ENCODE peak calls at places on chromosomes 7 and 10, in four cellular contexts. L is HCT116, R is K562, U is HepG2. M is an unnamed sample.

GRCh38 chr7:24401628-24402593 is 117.9 kb downstream of the NPY start:
- DNase-seq in L (peak; percentile 28), U (peak; percentile 31), R (peak; percentile 15), M (peak; percentile 33)

GRCh38 chr7:3037259-3037658 is 6.4 kb downstream of the CARD11 start:
- DNase-seq in R (no peak), U (no peak), L (no peak), M (no peak)

GRCh38 chr10:23408330-23408976 is 30.4 kb upstream of the OTUD1 start:
- DNase-seq in U (no peak), L (no peak), R (no peak), M (no peak)

GRCh38 chr7:94701555-94701973 is 45.6 kb upstream of the SGCE start:
- DNase-seq in R (no peak), L (peak; percentile 28), U (peak; percentile 99), M (no peak)

GRCh38 chr10:122660696-122661095 is 39.0 kb downstream of the C10orf120 start:
- DNase-seq in R (no peak), U (no peak), L (no peak), M (no peak)

GRCh38 chr10:15486404-15486803 is 115.3 kb upstream of the FAM171A1 start:
- DNase-seq in U (no peak), R (no peak), L (no peak), M (no peak)

GRCh38 chr7:11742496-11742895 is 89.5 kb downstream of the THSD7A start:
- DNase-seq in R (no peak), L (peak; percentile 7), U (no peak), M (no peak)

GRCh38 chr10:110346914-110347313 is 42.2 kb upstream of the SMNDC1 start:
- DNase-seq in L (no peak), R (no peak), U (no peak), M (no peak)

GRCh38 chr7:104934665-104935064 is 79.3 kb upstream of the KMT2E start:
- DNase-seq in U (no peak), L (no peak), R (no peak), M (no peak)

GRCh38 chr10:5035356-5035755 is 31.7 kb upstream of the AKR1C2 start:
- DNase-seq in R (no peak), L (no peak), U (no peak), M (no peak)

GRCh38 chr10:96339956-96340904 is 18.6 kb downstream of the OPALIN start:
- DNase-seq in U (peak; percentile 47), L (peak; percentile 53), R (peak; percentile 44), M (peak; percentile 20)

GRCh38 chr10:97714401-97715258 is 1.1 kb downstream of the MARVELD1 start:
- DNase-seq in R (peak; percentile 31), U (no peak), L (no peak), M (no peak)

GRCh38 chr7:158016171-158017087 is 571.2 kb downstream of the PTPRN2 start:
- DNase-seq in U (no peak), L (no peak), R (no peak), M (no peak)

GRCh38 chr10:90347239-90347638 is 510.6 kb downstream of the HTR7 start:
- DNase-seq in R (no peak), L (no peak), U (no peak), M (no peak)

GRCh38 chr7:130429019-130429418 is 11.8 kb downstream of the CEP41 start:
- DNase-seq in U (no peak), R (no peak), L (no peak), M (no peak)

GRCh38 chr7:44767912-44768662 is 19.4 kb downstream of the ZMIZ2 start:
- DNase-seq in R (peak; percentile 61), L (no peak), U (no peak), M (no peak)

GRCh38 chr10:130336612-130337304 is 200.6 kb downstream of the GLRX3 start:
- DNase-seq in R (no peak), L (no peak), U (no peak), M (no peak)

GRCh38 chr7:128938524-128939074 is 872 bp downstream of the IRF5 start:
- DNase-seq in R (peak; percentile 64), U (no peak), L (no peak), M (no peak)

GRCh38 chr7:120060283-120060682 is 212.7 kb upstream of the KCND2 start:
- DNase-seq in L (no peak), U (no peak), R (no peak), M (no peak)

GRCh38 chr7:24733414-24734060 is 23.7 kb downstream of the GSDME start:
- DNase-seq in U (no peak), L (no peak), R (no peak), M (no peak)

GRCh38 chr10:43225787-43226153 is 41.1 kb downstream of the RASGEF1A start:
- DNase-seq in L (no peak), R (no peak), U (no peak), M (no peak)

GRCh38 chr10:14611971-14612693 is 162.6 kb downstream of the FAM107B start:
- DNase-seq in R (no peak), L (no peak), U (peak; percentile 55), M (no peak)

GRCh38 chr10:28722065-28722803 is 44.9 kb downstream of the BAMBI start:
- DNase-seq in L (no peak), R (no peak), U (no peak), M (no peak)

GRCh38 chr10:62637249-62638061 is 167.1 kb upstream of the ADO start:
- DNase-seq in U (peak; percentile 7), L (no peak), R (no peak), M (no peak)

GRCh38 chr10:86306628-86307278 is 59.8 kb downstream of the GRID1 start:
- DNase-seq in U (peak; percentile 7), R (peak; percentile 13), L (no peak), M (no peak)

GRCh38 chr7:20301311-20301939 is 29.3 kb upstream of the ITGB8 start:
- DNase-seq in R (no peak), U (no peak), L (no peak), M (no peak)

GRCh38 chr10:48638739-48639527 is 34.1 kb upstream of the ARHGAP22 start:
- DNase-seq in U (no peak), R (no peak), L (no peak), M (no peak)

GRCh38 chr10:88651131-88651541 is 13.1 kb upstream of the LIPF start:
- DNase-seq in U (no peak), R (no peak), L (no peak), M (peak; percentile 36)

GRCh38 chr7:32255036-32255435 is 184.8 kb upstream of the PDE1C start:
- DNase-seq in R (no peak), U (no peak), L (no peak), M (no peak)

GRCh38 chr10:98563811-98564210 is 117.1 kb upstream of the HPS1 start:
- DNase-seq in U (no peak), L (no peak), R (no peak), M (no peak)

GRCh38 chr7:28442540-28443420 is 30.5 kb downstream of the CREB5 start:
- DNase-seq in R (no peak), L (no peak), U (no peak), M (no peak)

GRCh38 chr10:21502371-21502765 is 23.1 kb downstream of the SKIDA1 start:
- DNase-seq in R (no peak), U (no peak), L (no peak), M (no peak)

GRCh38 chr7:124459101-124460052 is 306.2 kb downstream of the GPR37 start:
- DNase-seq in R (no peak), L (no peak), U (peak; percentile 21), M (no peak)

GRCh38 chr7:156655983-156656382 is 15.4 kb downstream of the RNF32 start:
- DNase-seq in U (no peak), L (no peak), R (no peak), M (no peak)

GRCh38 chr7:156659203-156659602 is 18.6 kb downstream of the RNF32 start:
- DNase-seq in L (no peak), R (no peak), U (no peak), M (no peak)

GRCh38 chr7:156659961-156660360 is 19.4 kb downstream of the RNF32 start:
- DNase-seq in R (no peak), L (no peak), U (no peak), M (no peak)

GRCh38 chr7:156656598-156656997 is 16.0 kb downstream of the RNF32 start:
- DNase-seq in L (no peak), R (no peak), U (no peak), M (no peak)

DNA sequence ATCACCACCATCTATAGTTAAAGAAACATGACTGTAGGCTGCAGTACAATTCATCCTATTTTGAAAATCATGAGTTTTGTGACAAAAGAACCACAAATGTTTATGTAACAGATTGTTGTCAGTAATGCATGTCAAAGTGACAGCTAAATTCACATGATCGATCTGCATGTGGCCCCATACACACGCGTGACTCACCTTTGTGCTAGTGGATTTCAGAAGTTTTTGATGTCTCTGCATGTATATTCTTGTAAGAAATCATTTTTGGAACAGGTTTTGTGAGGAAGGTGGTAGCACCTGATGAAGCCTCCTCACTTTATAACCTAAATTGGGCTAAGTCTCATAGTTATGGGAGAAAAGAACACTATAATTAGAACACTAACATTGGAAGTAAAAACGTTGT is 17.1 kb downstream of the RNF32 start:
- DNase-seq in L (no peak), U (no peak), R (no peak), M (no peak)
- TF ChIP-seq TCF7L2 in L (no peak), U (no peak), R (no peak), M (no peak)

DNA sequence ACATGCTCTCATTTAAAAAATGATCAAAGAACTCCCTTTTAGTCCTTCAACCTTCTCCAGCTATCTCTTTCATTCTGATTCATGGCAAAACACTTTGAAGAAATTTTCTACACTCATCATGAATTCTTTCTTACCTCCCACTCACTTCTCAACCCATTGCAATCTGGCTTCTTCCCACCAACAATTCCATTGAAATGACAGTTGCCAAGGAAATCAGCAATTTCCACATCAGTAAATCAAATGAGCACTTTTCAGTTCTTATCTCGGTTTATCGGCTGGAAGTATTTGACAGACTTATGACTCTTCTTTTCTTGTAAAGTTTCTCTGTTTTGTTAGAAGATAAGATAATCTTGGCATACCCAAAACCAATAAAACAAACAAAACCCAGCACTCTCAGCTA is 99.1 kb upstream of the CACNA2D1 start:
- DNase-seq in R (no peak), U (no peak), L (no peak), M (no peak)
- TF ChIP-seq TCF7L2 in R (no peak), U (no peak), L (no peak), M (no peak)

DNA sequence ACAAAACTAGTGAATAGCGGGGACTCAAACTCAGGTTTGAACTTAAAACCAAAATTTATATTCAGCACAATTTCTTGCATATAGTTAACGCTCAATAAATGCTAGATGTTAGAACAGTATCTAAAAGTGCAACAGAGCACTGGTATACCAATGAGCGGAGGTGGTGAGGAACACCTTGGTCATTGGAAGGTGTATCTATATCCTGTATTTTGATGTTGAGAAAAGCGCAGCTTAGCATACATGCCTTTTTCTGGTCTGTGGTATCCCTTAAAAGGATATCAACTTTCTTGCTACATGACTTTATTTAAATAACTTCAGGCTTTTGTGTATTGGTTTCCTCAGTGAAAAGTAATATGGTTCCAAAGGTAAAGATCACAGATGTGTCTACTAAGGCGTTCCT is 33.3 kb upstream of the DNAJB12 start:
- DNase-seq in U (no peak), L (no peak), R (no peak), M (no peak)
- TF ChIP-seq TCF7L2 in U (no peak), L (no peak), R (no peak), M (no peak)

DNA sequence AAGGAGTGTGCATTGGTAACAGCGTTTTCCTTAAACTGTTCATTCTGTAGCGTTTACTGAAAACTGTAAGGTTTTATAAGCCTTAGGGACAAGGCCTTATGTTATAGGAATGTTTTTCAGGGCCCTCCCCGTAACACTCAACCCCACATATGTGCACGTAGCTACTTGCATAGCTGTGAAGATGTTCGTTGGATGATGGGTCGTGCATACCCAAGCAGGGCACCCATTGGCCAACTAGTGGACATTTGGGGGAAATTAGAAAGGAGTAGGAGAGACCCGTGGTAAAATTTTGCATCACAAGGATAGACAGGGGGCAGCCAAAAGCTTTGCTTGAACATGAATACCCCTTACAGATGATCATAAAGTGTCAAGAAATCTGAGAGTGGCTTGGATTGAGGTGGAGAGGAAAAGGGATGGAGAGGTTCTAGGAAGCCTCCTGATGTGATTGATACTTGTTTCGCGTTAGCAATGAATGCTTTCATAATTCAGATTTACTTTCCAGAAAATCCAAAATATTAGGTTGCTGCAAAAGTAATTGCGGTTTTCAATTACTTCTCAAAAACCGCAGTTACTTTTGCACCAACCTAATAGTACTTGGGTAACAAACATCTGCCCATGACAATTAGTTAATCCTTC is 878 bp downstream of the SEC61A2 start:
- DNase-seq in R (peak; percentile 20), U (peak; percentile 71), L (peak; percentile 64), M (peak; percentile 24)
- TF ChIP-seq TCF7L2 in R (no peak), U (no peak), L (no peak), M (no peak)